ENCODE peak calls at places on chromosome 22, in nine cellular contexts. H is Calu3, S is tibial artery, M is progenitor cell of endocrine pancreas, D is choroid plexus epithelial cell, G is pancreas, T is WTC11, Z is GM23338, C is fibroblast of the aortic adventitia. W is an unnamed sample.

GRCh38 chr22:17398159-17398558 is 28.9 kb downstream of the CECR2 start:
- DNase-seq in H (no peak), S (no peak), M (no peak), D (no peak), G (no peak), T (no peak), Z (no peak), C (no peak), W (no peak)

GRCh38 chr22:27526851-27527250 is 274.7 kb downstream of the MN1 start:
- DNase-seq in H (no peak), S (no peak), M (no peak), D (no peak), G (no peak), T (no peak), Z (no peak), C (no peak), W (no peak)

GRCh38 chr22:42868751-42869251 is 11.7 kb upstream of the ARFGAP3 start:
- DNase-seq in H (no peak), S (peak), M (no peak), D (no peak), G (peak), T (no peak), Z (no peak), C (peak), W (no peak)

GRCh38 chr22:20110359-20110985 is 5.4 kb upstream of the RANBP1 start:
- DNase-seq in H (no peak), S (no peak), M (no peak), D (no peak), G (no peak), T (no peak), Z (no peak), C (no peak), W (no peak)

GRCh38 chr22:29167032-29167911 is 38.4 kb upstream of the EMID1 start:
- DNase-seq in H (no peak), S (no peak), M (no peak), D (no peak), G (no peak), T (no peak), Z (no peak), C (no peak), W (no peak)

GRCh38 chr22:40111451-40111850 is 66.3 kb upstream of the TNRC6B start:
- DNase-seq in H (no peak), S (no peak), M (no peak), D (no peak), G (no peak), T (no peak), Z (no peak), C (no peak), W (no peak)

GRCh38 chr22:40199223-40199622 is 21.5 kb downstream of the TNRC6B start:
- DNase-seq in H (no peak), S (no peak), M (no peak), D (no peak), G (no peak), T (no peak), Z (no peak), C (no peak), W (no peak)

GRCh38 chr22:38442967-38443674 is 11.9 kb downstream of the KCNJ4 start:
- DNase-seq in H (no peak), S (no peak), M (no peak), D (no peak), G (no peak), T (no peak), Z (no peak), C (no peak), W (no peak)

GRCh38 chr22:42716649-42717127 is 4.0 kb downstream of the A4GALT start:
- DNase-seq in H (no peak), S (no peak), M (no peak), D (no peak), G (no peak), T (no peak), Z (no peak), C (no peak), W (no peak)

GRCh38 chr22:50443801-50444625 is 30.8 kb downstream of the SBF1 start:
- DNase-seq in H (no peak), S (no peak), M (no peak), D (peak), G (no peak), T (no peak), Z (no peak), C (no peak), W (no peak)

GRCh38 chr22:27488456-27489224 is 312.9 kb downstream of the MN1 start:
- DNase-seq in H (no peak), S (peak), M (no peak), D (peak), G (peak), T (no peak), Z (no peak), C (no peak), W (no peak)

GRCh38 chr22:27420186-27420816 is 381.3 kb downstream of the MN1 start:
- DNase-seq in H (no peak), S (no peak), M (no peak), D (peak), G (no peak), T (no peak), Z (no peak), C (peak), W (no peak)

GRCh38 chr22:34696557-34696956 is 369.4 kb upstream of the ISX start:
- DNase-seq in H (no peak), S (no peak), M (no peak), D (no peak), G (no peak), T (no peak), Z (peak), C (no peak), W (no peak)

GRCh38 chr22:26214466-26214865 is 45.2 kb downstream of the SEZ6L start:
- DNase-seq in H (no peak), S (no peak), M (no peak), D (no peak), G (no peak), T (no peak), Z (no peak), C (no peak), W (no peak)

GRCh38 chr22:26450453-26451185 is 21.6 kb downstream of the ASPHD2 start:
- DNase-seq in H (no peak), S (no peak), M (no peak), D (no peak), G (no peak), T (no peak), Z (no peak), C (no peak), W (no peak)

GRCh38 chr22:38314992-38315800 is 2.0 kb downstream of the CSNK1E start:
- DNase-seq in H (no peak), S (no peak), M (no peak), D (no peak), G (no peak), T (no peak), Z (no peak), C (peak), W (no peak)

GRCh38 chr22:17896552-17896951 is 122.3 kb upstream of the BID start:
- DNase-seq in H (no peak), S (no peak), M (peak), D (peak), G (peak), T (peak), Z (peak), C (no peak), W (peak)

GRCh38 chr22:39284142-39284980 is 35.1 kb downstream of the RPL3 start:
- DNase-seq in H (peak), S (no peak), M (no peak), D (no peak), G (no peak), T (no peak), Z (no peak), C (no peak), W (no peak)

GRCh38 chr22:38348751-38349496 is 31.7 kb upstream of the CSNK1E start:
- DNase-seq in H (no peak), S (no peak), M (no peak), D (no peak), G (peak), T (no peak), Z (no peak), C (no peak), W (no peak)

GRCh38 chr22:24420072-24420976 is 7.1 kb upstream of the ADORA2A start:
- DNase-seq in H (no peak), S (no peak), M (no peak), D (no peak), G (no peak), T (no peak), Z (peak), C (no peak), W (peak)

GRCh38 chr22:24420977-24421343 is 6.4 kb upstream of the ADORA2A start:
- DNase-seq in H (no peak), S (no peak), M (no peak), D (no peak), G (no peak), T (no peak), Z (no peak), C (no peak), W (no peak)

GRCh38 chr22:24422078-24422665 is 5.2 kb upstream of the ADORA2A start:
- DNase-seq in H (no peak), S (no peak), M (no peak), D (no peak), G (no peak), T (no peak), Z (no peak), C (peak), W (no peak)

GRCh38 chr22:24419480-24419860 is 7.9 kb upstream of the ADORA2A start:
- DNase-seq in H (no peak), S (no peak), M (no peak), D (no peak), G (no peak), T (no peak), Z (no peak), C (no peak), W (no peak)

GRCh38 chr22:24421428-24421931 is 5.9 kb upstream of the ADORA2A start:
- DNase-seq in H (peak), S (no peak), M (no peak), D (no peak), G (no peak), T (peak), Z (peak), C (no peak), W (no peak)
- TF ChIP-seq CTCF in H (peak), S (no peak), M (peak), D (peak), G (peak), T (peak), Z (peak), C (peak), W (peak)

GRCh38 chr22:49108636-49109315 is 718.9 kb downstream of the BRD1 start:
- DNase-seq in H (no peak), S (no peak), M (no peak), D (no peak), G (no peak), T (no peak), Z (no peak), C (no peak), W (no peak)
- TF ChIP-seq CTCF in H (no peak), S (no peak), M (no peak), D (no peak), G (no peak), T (no peak), Z (no peak), C (no peak), W (no peak)

GRCh38 chr22:43922123-43922522 is 1.5 kb upstream of the PNPLA3 start:
- DNase-seq in H (peak), S (no peak), M (no peak), D (no peak), G (no peak), T (peak), Z (peak), C (no peak), W (no peak)
- TF ChIP-seq CTCF in H (no peak), S (no peak), M (no peak), D (peak), G (no peak), T (no peak), Z (peak), C (no peak), W (peak)

DNA sequence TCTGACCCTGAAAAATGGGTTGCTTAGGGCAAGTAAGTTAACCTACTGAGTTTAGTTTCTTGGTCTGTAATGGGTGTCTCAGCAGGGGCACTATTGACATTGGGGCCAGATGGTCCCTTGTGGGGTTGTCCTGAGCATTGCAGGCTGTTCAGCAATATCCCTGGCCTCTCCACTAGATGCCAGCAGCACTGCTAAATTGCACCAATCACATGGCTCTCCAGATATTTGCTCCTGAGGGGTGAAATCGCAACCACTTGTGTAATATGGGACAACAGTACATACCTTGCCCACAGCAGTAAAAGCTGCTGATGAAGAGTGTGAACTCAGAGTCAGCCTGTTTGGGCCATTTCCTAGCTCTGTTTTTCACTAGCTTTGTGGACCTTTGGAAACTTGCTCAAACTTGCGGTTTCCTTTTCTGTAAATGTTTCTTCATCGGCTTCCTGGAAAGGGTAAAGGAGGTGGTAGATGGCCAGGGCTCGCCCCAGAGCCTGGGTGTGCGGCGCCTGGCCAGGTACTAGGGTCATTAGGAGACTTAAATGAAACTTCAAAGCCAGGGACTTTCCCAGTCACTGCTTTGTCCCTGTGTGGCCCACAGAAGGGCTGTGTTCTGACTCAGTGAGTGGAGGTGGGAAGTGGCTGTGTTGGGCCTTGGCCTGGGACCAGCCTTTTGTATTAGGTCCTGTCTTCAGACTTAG is 13.0 kb downstream of the NCF4 start:
- DNase-seq in H (peak), S (peak), M (no peak), D (peak), G (peak), T (peak), Z (peak), C (peak), W (peak)
- TF ChIP-seq CTCF in H (peak), S (no peak), M (peak), D (peak), G (peak), T (no peak), Z (peak), C (peak), W (no peak)

GRCh38 chr22:30810105-30810504 is 115.4 kb downstream of the OSBP2 start:
- DNase-seq in H (no peak), S (no peak), M (no peak), D (no peak), G (no peak), T (no peak), Z (no peak), C (no peak), W (no peak)
- TF ChIP-seq CTCF in H (no peak), S (no peak), M (no peak), D (no peak), G (no peak), T (no peak), Z (no peak), C (no peak), W (no peak)

DNA sequence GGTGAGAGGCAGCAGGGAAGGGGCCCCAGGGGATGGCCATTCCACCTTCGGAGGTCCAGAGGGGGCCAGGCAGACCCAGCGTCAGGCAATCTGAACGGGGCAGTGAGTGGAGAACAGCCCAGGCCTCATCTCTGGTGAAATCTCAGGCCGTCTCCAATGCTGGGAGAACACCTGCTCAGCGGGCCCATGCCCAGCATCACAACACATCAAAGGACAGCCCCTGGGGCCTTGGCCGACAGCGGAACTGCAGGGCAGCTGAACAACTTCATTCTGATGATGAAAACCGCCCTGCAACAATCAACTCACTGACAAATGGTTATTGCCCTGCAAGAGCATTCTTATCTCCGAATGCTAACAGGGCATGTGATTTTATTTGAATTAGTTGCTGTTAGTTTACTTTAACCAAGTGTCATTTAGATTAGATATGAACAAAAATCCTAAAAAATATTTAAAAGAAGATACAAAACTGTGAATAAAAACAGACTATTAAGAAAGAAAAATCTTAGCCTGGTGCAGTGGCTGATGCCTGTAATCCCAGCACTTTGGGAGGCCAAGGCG is 14.6 kb downstream of the CELSR1 start:
- DNase-seq in H (no peak), S (no peak), M (no peak), D (no peak), G (no peak), T (no peak), Z (no peak), C (no peak), W (no peak)
- TF ChIP-seq CTCF in H (no peak), S (no peak), M (no peak), D (no peak), G (no peak), T (no peak), Z (no peak), C (no peak), W (no peak)

DNA sequence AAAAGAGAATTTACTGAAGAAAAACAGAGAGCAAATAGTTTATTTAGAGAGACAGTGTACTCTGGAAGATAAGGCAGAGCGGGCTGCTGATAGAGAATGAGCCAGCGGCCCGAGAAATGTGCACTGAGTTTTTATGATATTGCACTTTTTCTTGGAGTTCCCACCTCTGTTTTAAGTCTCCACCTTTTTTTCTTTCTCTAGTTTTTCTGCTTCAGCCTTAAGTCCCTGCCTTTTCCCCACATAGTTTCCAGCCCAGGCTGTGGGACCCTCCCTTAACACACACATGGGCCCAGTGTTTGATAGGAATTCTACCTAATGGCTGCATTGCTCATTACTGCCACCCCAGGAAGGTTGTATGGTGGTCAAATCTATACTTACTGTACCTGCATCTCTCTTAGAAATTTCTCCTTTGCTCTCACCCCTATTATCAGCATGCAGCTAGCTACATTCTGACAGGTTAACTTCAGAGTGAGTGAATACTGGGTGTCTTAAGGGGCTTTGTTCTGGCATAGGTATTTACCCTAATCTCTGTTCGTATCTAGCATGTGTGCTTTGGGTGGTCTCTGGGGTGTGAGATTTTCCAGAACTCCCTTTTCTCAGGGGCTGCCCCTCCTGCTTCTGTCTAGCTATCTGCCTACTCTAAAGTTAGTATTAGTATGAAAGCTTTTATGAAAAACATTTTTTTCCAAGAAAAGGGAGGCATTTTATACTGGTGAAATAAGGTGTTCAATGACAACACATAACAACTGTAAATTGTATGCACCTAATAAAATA is 127.3 kb upstream of the TOP3B start:
- DNase-seq in H (no peak), S (no peak), M (no peak), D (no peak), G (no peak), T (no peak), Z (peak), C (no peak), W (no peak)
- TF ChIP-seq CTCF in H (peak), S (no peak), M (peak), D (peak), G (no peak), T (no peak), Z (peak), C (peak), W (peak)

GRCh38 chr22:35758394-35758793 is 40.7 kb downstream of the APOL5 start:
- DNase-seq in H (no peak), S (no peak), M (no peak), D (no peak), G (no peak), T (no peak), Z (no peak), C (no peak), W (no peak)

GRCh38 chr22:35752833-35753189 is 35.1 kb downstream of the APOL5 start:
- DNase-seq in H (no peak), S (no peak), M (no peak), D (peak), G (no peak), T (no peak), Z (no peak), C (no peak), W (no peak)

GRCh38 chr22:35756722-35757121 is 39.0 kb downstream of the APOL5 start:
- DNase-seq in H (no peak), S (no peak), M (no peak), D (no peak), G (no peak), T (no peak), Z (no peak), C (no peak), W (no peak)

GRCh38 chr22:35752172-35752832 is 34.6 kb downstream of the APOL5 start:
- DNase-seq in H (no peak), S (no peak), M (no peak), D (peak), G (no peak), T (no peak), Z (peak), C (no peak), W (no peak)

GRCh38 chr22:35754761-35755160 is 37.1 kb downstream of the APOL5 start:
- DNase-seq in H (no peak), S (no peak), M (no peak), D (no peak), G (no peak), T (no peak), Z (no peak), C (no peak), W (no peak)
- TF ChIP-seq CTCF in H (no peak), S (no peak), M (no peak), D (no peak), G (no peak), T (no peak), Z (no peak), C (no peak), W (no peak)

GRCh38 chr22:23691748-23692423 is 1.1 kb downstream of the RGL4 start:
- DNase-seq in H (no peak), S (no peak), M (no peak), D (no peak), G (no peak), T (no peak), Z (no peak), C (no peak), W (no peak)

GRCh38 chr22:23692598-23693291 is 1.9 kb downstream of the RGL4 start:
- DNase-seq in H (no peak), S (no peak), M (no peak), D (no peak), G (no peak), T (peak), Z (peak), C (no peak), W (no peak)

GRCh38 chr22:23689414-23689813 is 1.4 kb upstream of the RGL4 start:
- DNase-seq in H (no peak), S (no peak), M (no peak), D (no peak), G (no peak), T (no peak), Z (no peak), C (no peak), W (no peak)

GRCh38 chr22:23688571-23688970 is 2.2 kb upstream of the RGL4 start:
- DNase-seq in H (no peak), S (no peak), M (no peak), D (no peak), G (no peak), T (no peak), Z (no peak), C (no peak), W (no peak)

GRCh38 chr22:23690713-23691112 is at the start of gene RGL4:
- DNase-seq in H (no peak), S (no peak), M (no peak), D (no peak), G (no peak), T (no peak), Z (no peak), C (no peak), W (no peak)
- TF ChIP-seq CTCF in H (no peak), S (no peak), M (no peak), D (no peak), G (no peak), T (no peak), Z (no peak), C (no peak), W (no peak)

W was measured in endothelial cell.